ENCODE peak calls at places on chromosome 22, in nine cellular contexts. Z is ACHN, K is lung, N is esophagus muscularis mucosa, A is mucosa of descending colon, J is lower lobe of right lung, D is NAMALWA, O is stromal cell of bone marrow, G is T-helper 2 cell. Y is an unnamed sample.

GRCh38 chr22:46612904-46613605 is 7.1 kb upstream of the GRAMD4 start:
- DNase-seq in N (no peak), G (no peak), J (peak; percentile 48), D (no peak), Z (no peak), O (no peak), K (no peak), A (no peak), Y (no peak)

GRCh38 chr22:48089601-48090331 is 1327.3 kb downstream of the TBC1D22A start:
- DNase-seq in K (no peak), G (no peak), N (no peak), Z (no peak), J (no peak), D (no peak), O (peak; percentile 25), A (no peak), Y (peak; percentile 13)

GRCh38 chr22:36790648-36791047 is 14.7 kb upstream of the IFT27 start:
- DNase-seq in N (no peak), J (no peak), Z (no peak), D (no peak), K (no peak), A (no peak), G (no peak), O (no peak), Y (peak; percentile 20)

GRCh38 chr22:28792491-28793383 is 7.6 kb downstream of the XBP1 start:
- DNase-seq in D (no peak), K (no peak), N (no peak), O (no peak), A (no peak), G (no peak), Z (no peak), J (no peak), Y (no peak)

GRCh38 chr22:23437779-23438178 is 142.3 kb downstream of the IGLL1 start:
- DNase-seq in N (no peak), J (no peak), A (no peak), D (no peak), G (no peak), K (no peak), Z (no peak), O (no peak), Y (no peak)

GRCh38 chr22:24155597-24156145 is 25.6 kb upstream of the SUSD2 start:
- DNase-seq in G (peak; percentile 15), D (peak; percentile 61), N (peak; percentile 94), K (peak; percentile 81), A (peak; percentile 85), Z (peak; percentile 58), J (peak; percentile 89), O (peak; percentile 72), Y (no peak)

GRCh38 chr22:46394622-46395021 is 59.1 kb downstream of the TRMU start:
- DNase-seq in D (no peak), K (no peak), Z (no peak), A (no peak), O (no peak), J (no peak), N (no peak), G (no peak), Y (no peak)

GRCh38 chr22:41563051-41563711 is 2.4 kb downstream of the CSDC2 start:
- DNase-seq in J (no peak), N (no peak), Z (peak; percentile 82), K (no peak), O (no peak), D (no peak), A (no peak), G (no peak), Y (no peak)

GRCh38 chr22:45717787-45718186 is 46.2 kb downstream of the ATXN10 start:
- DNase-seq in N (no peak), Z (peak; percentile 72), J (no peak), O (peak; percentile 29), K (no peak), A (no peak), D (no peak), G (no peak), Y (no peak)

GRCh38 chr22:19766506-19767426 is 6.2 kb downstream of the TBX1 start:
- DNase-seq in K (no peak), Z (peak; percentile 34), A (peak; percentile 70), O (no peak), J (peak; percentile 81), N (no peak), D (no peak), G (peak; percentile 35), Y (no peak)

GRCh38 chr22:21100149-21101032 is 54.6 kb downstream of the LRRC74B start:
- DNase-seq in D (no peak), J (no peak), N (no peak), O (no peak), A (no peak), G (no peak), K (no peak), Z (no peak), Y (no peak)

GRCh38 chr22:49929553-49929979 is 11.1 kb downstream of the CRELD2 start:
- DNase-seq in Z (peak; percentile 45), J (peak; percentile 80), A (peak; percentile 82), O (no peak), G (peak; percentile 73), K (peak; percentile 65), N (no peak), D (peak; percentile 85), Y (peak; percentile 95)

GRCh38 chr22:41052661-41053490 is 39.5 kb upstream of the EP300 start:
- DNase-seq in O (no peak), J (no peak), D (no peak), N (no peak), K (no peak), A (no peak), Z (no peak), G (no peak), Y (no peak)

GRCh38 chr22:47582067-47582466 is 819.6 kb downstream of the TBC1D22A start:
- DNase-seq in G (no peak), D (no peak), Z (no peak), K (no peak), A (no peak), N (no peak), J (no peak), O (no peak), Y (no peak)

GRCh38 chr22:48700566-48701295 is 1126.9 kb downstream of the BRD1 start:
- DNase-seq in N (no peak), D (no peak), J (peak; percentile 30), K (no peak), O (no peak), G (no peak), Z (no peak), A (peak; percentile 27), Y (no peak)

GRCh38 chr22:22578702-22579424 is 19.8 kb upstream of the PRAME start:
- DNase-seq in A (no peak), O (peak; percentile 47), K (no peak), D (no peak), J (no peak), Z (peak; percentile 46), G (no peak), N (no peak), Y (no peak)

GRCh38 chr22:40499187-40499753 is 128.9 kb downstream of the SGSM3 start:
- DNase-seq in D (no peak), J (no peak), A (no peak), Z (peak; percentile 90), N (no peak), G (no peak), O (peak; percentile 85), K (no peak), Y (no peak)

GRCh38 chr22:41217553-41218157 is 12.5 kb downstream of the L3MBTL2 start:
- DNase-seq in G (no peak), D (peak; percentile 67), J (peak; percentile 85), Z (no peak), N (peak; percentile 96), K (peak; percentile 66), O (peak; percentile 59), A (no peak), Y (peak; percentile 29)

GRCh38 chr22:31882971-31883370 is 61.4 kb upstream of the YWHAH start:
- DNase-seq in D (no peak), Z (no peak), J (no peak), N (no peak), G (no peak), K (no peak), A (no peak), O (no peak), Y (no peak)

GRCh38 chr22:19195796-19196731 is 17.5 kb upstream of the SLC25A1 start:
- DNase-seq in G (no peak), J (no peak), D (no peak), A (no peak), Z (no peak), N (no peak), K (no peak), O (no peak), Y (no peak)

GRCh38 chr22:27377901-27378300 is 423.7 kb downstream of the MN1 start:
- DNase-seq in O (no peak), G (no peak), N (peak; percentile 45), K (peak; percentile 51), A (no peak), Z (peak; percentile 8), D (no peak), J (no peak), Y (no peak)

Y was measured in activated B cell treated with CpG ODN at 0.5 μM for 24 hours.